ENCODE peak calls at places on chromosomes 6 and 20, in four cellular contexts. One of them, this sample, is unnamed. For H3K4me1, the result is how much of the 10 kb centered on the place peaks cover.

GRCh38 chr20:10469599-10469998 is 34.5 kb downstream of the SLX4IP start:
- DNase-seq in Panc1: peak
- DNase-seq in GM12878: no peak
- DNase-seq in A549: peak
- DNase-seq in this sample: peak

GRCh38 chr6:138971601-138972000 is 16.5 kb downstream of the REPS1 start:
- DNase-seq in Panc1: no peak
- DNase-seq in A549: no peak
- DNase-seq in GM12878: no peak
- DNase-seq in this sample: peak

GRCh38 chr6:74357329-74357728 is 661.3 kb downstream of the CD109 start:
- DNase-seq in Panc1: no peak
- DNase-seq in GM12878: no peak
- DNase-seq in A549: no peak
- DNase-seq in this sample: no peak

GRCh38 chr6:101784094-101784493 is 390.6 kb downstream of the GRIK2 start:
- DNase-seq in Panc1: no peak
- DNase-seq in GM12878: no peak
- DNase-seq in A549: no peak
- DNase-seq in this sample: no peak

GRCh38 chr6:51214442-51214841 is 395.8 kb downstream of the TFAP2B start:
- DNase-seq in Panc1: no peak
- DNase-seq in GM12878: no peak
- DNase-seq in A549: no peak
- DNase-seq in this sample: peak

GRCh38 chr6:106870824-106871300 is 103.7 kb downstream of the CD24 start:
- DNase-seq in Panc1: no peak
- DNase-seq in A549: peak
- DNase-seq in GM12878: no peak
- DNase-seq in this sample: no peak

GRCh38 chr6:65248211-65248610 is 458.8 kb downstream of the EYS start:
- DNase-seq in GM12878: no peak
- DNase-seq in A549: no peak
- DNase-seq in Panc1: no peak
- DNase-seq in this sample: no peak

GRCh38 chr6:39887692-39888450 is 46.4 kb downstream of the MOCS1 start:
- DNase-seq in Panc1: no peak
- DNase-seq in GM12878: no peak
- DNase-seq in A549: peak
- DNase-seq in this sample: no peak

GRCh38 chr6:79494841-79495240 is 42.4 kb downstream of the LCA5 start:
- DNase-seq in Panc1: no peak
- DNase-seq in GM12878: no peak
- DNase-seq in A549: no peak
- DNase-seq in this sample: peak

GRCh38 chr20:21521596-21522478 is 8.0 kb upstream of the NKX2-2 start:
- DNase-seq in GM12878: no peak
- DNase-seq in A549: no peak
- DNase-seq in Panc1: no peak
- DNase-seq in this sample: peak
- H3K4me3 ChIP-seq in GM12878: no peak
- H3K4me3 ChIP-seq in A549: peak
- H3K4me3 ChIP-seq in Panc1: peak
- H3K4me3 ChIP-seq in this sample: peak

DNA sequence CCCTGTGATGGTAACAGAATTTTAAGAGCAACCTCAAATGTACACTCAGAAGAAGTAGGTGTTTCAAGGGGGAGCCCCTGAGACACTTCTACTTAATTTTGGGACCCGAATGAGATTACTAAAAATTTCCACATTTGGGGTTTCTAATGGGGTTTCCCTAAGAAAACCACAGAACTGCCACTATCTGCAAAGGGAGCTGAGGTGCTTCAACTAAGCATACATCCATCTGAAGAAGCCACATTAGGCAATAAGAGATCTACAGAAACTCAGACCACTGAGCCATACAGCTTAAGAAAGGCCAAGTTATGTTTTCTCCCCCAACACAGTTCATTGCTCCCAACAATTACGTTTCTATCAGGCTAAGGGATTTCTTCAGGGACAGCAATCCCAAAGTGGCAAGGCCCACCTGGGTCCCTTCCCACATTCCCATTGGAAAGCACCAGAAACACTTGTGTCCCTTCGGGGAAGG is 5.2 kb downstream of the BCL2L1 start:
- DNase-seq in Panc1: no peak
- DNase-seq in A549: no peak
- DNase-seq in GM12878: peak
- DNase-seq in this sample: no peak
- H3K4me1 ChIP-seq in Panc1: half or more
- H3K4me1 ChIP-seq in A549: half or more
- H3K4me1 ChIP-seq in GM12878: under half
- H3K4me1 ChIP-seq in this sample: half or more

DNA sequence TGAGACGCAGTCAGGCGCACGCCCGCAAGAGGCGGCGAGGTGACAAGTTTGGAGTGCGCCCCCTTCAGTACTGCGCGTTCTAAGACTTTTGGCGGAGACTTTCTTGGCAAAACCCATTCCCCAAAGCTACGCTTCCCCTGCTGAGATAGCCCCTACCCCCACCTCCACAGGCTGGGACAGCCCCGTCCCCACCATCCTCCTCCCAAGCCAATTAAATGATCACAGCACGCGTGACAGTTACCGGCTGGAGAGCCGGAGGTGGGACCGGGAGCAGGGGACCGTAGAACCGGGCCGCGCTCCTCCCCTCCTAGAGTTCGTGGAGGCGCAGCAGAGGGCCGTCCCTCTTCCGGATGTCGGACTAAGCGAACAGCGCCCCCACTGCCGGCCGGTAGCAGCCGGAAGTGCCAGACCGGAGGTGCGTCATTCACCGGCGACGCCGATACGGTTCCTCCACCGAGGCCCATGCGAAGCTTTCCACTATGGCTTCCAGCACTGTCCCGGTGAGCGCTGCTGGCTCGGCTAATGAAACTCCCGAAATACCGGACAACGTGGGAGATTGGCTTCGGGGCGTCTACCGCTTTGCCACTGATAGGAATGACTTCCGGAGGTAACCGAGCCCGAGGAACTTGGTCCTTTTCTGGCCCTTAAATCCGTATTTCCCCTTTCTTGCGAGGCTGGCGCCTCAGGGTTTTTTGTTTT is at the start of gene TOMM6:
- DNase-seq in GM12878: peak
- DNase-seq in A549: peak
- DNase-seq in Panc1: peak
- DNase-seq in this sample: peak
- TF ChIP-seq REST in GM12878: no peak
- TF ChIP-seq REST in A549: no peak
- TF ChIP-seq REST in Panc1: no peak
- TF ChIP-seq REST in this sample: no peak

DNA sequence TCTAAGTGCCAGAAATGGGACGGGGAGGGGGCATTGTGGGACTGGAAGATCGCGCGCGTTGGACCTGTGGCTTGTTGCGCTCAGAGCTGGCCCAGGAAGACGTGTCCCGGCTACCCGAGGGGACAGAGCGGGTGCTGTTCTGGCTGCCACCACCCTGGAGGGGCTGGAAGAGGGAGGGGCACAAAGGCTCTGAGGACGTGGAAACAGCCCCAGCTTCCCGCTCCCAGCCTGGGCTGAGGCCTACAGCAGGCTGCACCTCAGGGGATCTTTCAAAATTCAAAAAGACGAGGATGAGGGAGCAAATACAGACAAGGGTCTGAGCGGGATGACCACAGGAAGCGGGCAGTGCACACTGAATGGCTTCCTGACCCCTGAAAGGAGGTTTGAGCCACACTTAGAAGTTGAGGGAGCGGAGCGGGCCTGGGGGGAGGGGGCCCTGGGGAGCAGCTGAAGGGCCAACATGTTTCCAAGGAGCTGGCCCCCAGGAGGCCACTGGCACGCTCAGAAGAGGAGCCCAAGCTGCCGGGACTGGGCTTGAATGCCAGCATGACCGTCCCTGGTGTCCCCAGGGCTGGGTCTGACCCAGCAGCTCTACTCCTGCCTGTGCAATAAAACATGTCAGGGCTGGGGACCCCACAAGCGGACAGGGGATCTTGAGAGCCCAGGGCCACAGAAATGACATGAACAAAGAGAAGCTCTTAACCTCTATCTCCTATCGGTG is 1.3 kb downstream of the OXT start:
- DNase-seq in GM12878: no peak
- DNase-seq in Panc1: no peak
- DNase-seq in A549: no peak
- DNase-seq in this sample: no peak
- H3K4me3 ChIP-seq in GM12878: no peak
- H3K4me3 ChIP-seq in Panc1: no peak
- H3K4me3 ChIP-seq in A549: no peak
- H3K4me3 ChIP-seq in this sample: peak

GRCh38 chr20:59940956-59941294 is 736 bp downstream of the FAM217B start:
- DNase-seq in GM12878: no peak
- DNase-seq in A549: no peak
- DNase-seq in Panc1: no peak
- DNase-seq in this sample: no peak
- H3K4me1 ChIP-seq in GM12878: under half
- H3K4me1 ChIP-seq in A549: under half
- H3K4me1 ChIP-seq in Panc1: under half
- H3K4me1 ChIP-seq in this sample: under half

GRCh38 chr6:154615483-154616025 is 105.1 kb upstream of the CNKSR3 start:
- DNase-seq in A549: peak
- DNase-seq in Panc1: peak
- DNase-seq in GM12878: no peak
- DNase-seq in this sample: peak
- TF ChIP-seq REST in A549: no peak
- TF ChIP-seq REST in Panc1: no peak
- TF ChIP-seq REST in GM12878: no peak
- TF ChIP-seq REST in this sample: no peak

GRCh38 chr6:33318426-33319073 is 1.0 kb upstream of the ZBTB22 start:
- DNase-seq in A549: no peak
- DNase-seq in Panc1: no peak
- DNase-seq in GM12878: no peak
- DNase-seq in this sample: no peak

GRCh38 chr6:33317418-33317667 is 201 bp downstream of the ZBTB22 start:
- DNase-seq in Panc1: no peak
- DNase-seq in A549: no peak
- DNase-seq in GM12878: no peak
- DNase-seq in this sample: peak

GRCh38 chr6:33316603-33317417 is 734 bp downstream of the ZBTB22 start:
- DNase-seq in Panc1: no peak
- DNase-seq in GM12878: no peak
- DNase-seq in A549: no peak
- DNase-seq in this sample: no peak

GRCh38 chr6:33315753-33316602 is 1.6 kb downstream of the ZBTB22 start:
- DNase-seq in Panc1: no peak
- DNase-seq in A549: no peak
- DNase-seq in GM12878: no peak
- DNase-seq in this sample: no peak

GRCh38 chr6:33317668-33318425 is at the start of gene ZBTB22:
- DNase-seq in Panc1: peak
- DNase-seq in A549: peak
- DNase-seq in GM12878: peak
- DNase-seq in this sample: peak
- H3K4me3 ChIP-seq in Panc1: peak
- H3K4me3 ChIP-seq in A549: peak
- H3K4me3 ChIP-seq in GM12878: peak
- H3K4me3 ChIP-seq in this sample: peak